ENCODE peak calls at places on chromosomes 5 and 9, in eight cellular contexts. L, X, V, O, A, Y, M and D are unnamed samples.

GRCh38 chr9:121651295-121652036 is at the start of gene DAB2IP:
- DNase-seq in L (no peak), X (peak; percentile 65), V (peak; percentile 90), O (peak; percentile 72), A (peak; percentile 72), Y (no peak), M (peak; percentile 81), D (peak; percentile 43)

GRCh38 chr5:146109379-146109778 is 4.0 kb upstream of the PLAC8L1 start:
- DNase-seq in L (no peak), X (no peak), V (no peak), O (no peak), A (no peak), Y (no peak), M (no peak), D (no peak)

GRCh38 chr9:110095238-110095637 is 112.7 kb downstream of the C9orf152 start:
- DNase-seq in L (no peak), X (no peak), V (no peak), O (no peak), A (no peak), Y (no peak), M (no peak), D (no peak)

GRCh38 chr5:173010547-173011464 is 27.2 kb downstream of the ATP6V0E1 start:
- DNase-seq in L (no peak), X (peak; percentile 65), V (peak; percentile 39), O (no peak), A (peak; percentile 24), Y (no peak), M (peak; percentile 43), D (no peak)

GRCh38 chr5:149123211-149123610 is 18.1 kb upstream of the ABLIM3 start:
- DNase-seq in L (no peak), X (no peak), V (no peak), O (no peak), A (no peak), Y (no peak), M (no peak), D (no peak)

GRCh38 chr5:149283611-149284480 is 12.2 kb downstream of the AFAP1L1 start:
- DNase-seq in L (no peak), X (no peak), V (no peak), O (no peak), A (no peak), Y (no peak), M (no peak), D (no peak)

GRCh38 chr9:4803670-4804530 is 11.2 kb downstream of the RCL1 start:
- DNase-seq in L (no peak), X (no peak), V (no peak), O (no peak), A (no peak), Y (no peak), M (no peak), D (no peak)

GRCh38 chr5:16819522-16820167 is 116.4 kb downstream of the MYO10 start:
- DNase-seq in L (no peak), X (peak; percentile 95), V (no peak), O (no peak), A (no peak), Y (peak; percentile 33), M (no peak), D (no peak)

GRCh38 chr5:151825445-151825844 is 53.7 kb downstream of the G3BP1 start:
- DNase-seq in L (peak; percentile 41), X (peak; percentile 75), V (peak; percentile 79), O (peak; percentile 26), A (peak; percentile 66), Y (peak; percentile 56), M (peak; percentile 40), D (peak; percentile 62)

GRCh38 chr5:180557201-180557809 is 34.0 kb downstream of the SCGB3A1 start:
- DNase-seq in L (no peak), X (peak; percentile 66), V (no peak), O (no peak), A (no peak), Y (peak; percentile 10), M (no peak), D (no peak)

GRCh38 chr5:88883566-88884434 is 816 bp upstream of the MEF2C start:
- DNase-seq in L (peak; percentile 65), X (peak; percentile 72), V (peak; percentile 41), O (peak; percentile 34), A (peak; percentile 50), Y (peak; percentile 80), M (peak; percentile 42), D (peak; percentile 88)

GRCh38 chr9:82325907-82326306 is 337.3 kb downstream of the SPATA31D1 start:
- DNase-seq in L (no peak), X (no peak), V (no peak), O (no peak), A (no peak), Y (no peak), M (no peak), D (no peak)

GRCh38 chr5:35430381-35431162 is 187.1 kb upstream of the SPEF2 start:
- DNase-seq in L (no peak), X (no peak), V (no peak), O (no peak), A (no peak), Y (no peak), M (no peak), D (no peak)

GRCh38 chr5:1564182-1564748 is 40.5 kb upstream of the LPCAT1 start:
- DNase-seq in L (no peak), X (peak; percentile 60), V (no peak), O (peak; percentile 80), A (no peak), Y (peak; percentile 86), M (no peak), D (no peak)

GRCh38 chr5:58759745-58760144 is 176.9 kb downstream of the RAB3C start:
- DNase-seq in L (peak; percentile 46), X (no peak), V (no peak), O (no peak), A (no peak), Y (peak; percentile 38), M (peak; percentile 3), D (no peak)

GRCh38 chr5:1551426-1551825 is 27.7 kb upstream of the LPCAT1 start:
- DNase-seq in L (no peak), X (no peak), V (no peak), O (no peak), A (no peak), Y (no peak), M (no peak), D (no peak)